ENCODE peak calls at places on chromosomes 5 and 9, in seven cellular contexts. F, Y, M, Z, W, G and V are unnamed samples.

GRCh38 chr9:114532561-114533237 is 27.4 kb upstream of the WHRN start:
- DNase-seq in Y (no peak), M (no peak), F (no peak), Z (no peak), G (no peak), W (no peak), V (no peak)

GRCh38 chr5:98341711-98342042 is 431.8 kb upstream of the RGMB start:
- DNase-seq in Y (no peak), Z (peak; percentile 31), W (no peak), G (no peak), M (no peak), F (peak; percentile 48), V (no peak)

GRCh38 chr9:12680341-12680740 is 12.8 kb upstream of the TYRP1 start:
- DNase-seq in Z (peak; percentile 82), W (no peak), F (peak; percentile 55), M (no peak), G (no peak), Y (no peak), V (no peak)

GRCh38 chr5:59042683-59043082 is 459.8 kb downstream of the RAB3C start:
- DNase-seq in Z (peak; percentile 75), G (peak; percentile 84), W (no peak), F (no peak), Y (no peak), M (no peak), V (no peak)

GRCh38 chr9:74942801-74943200 is 9.9 kb downstream of the C9orf40 start:
- DNase-seq in W (no peak), Z (peak; percentile 43), G (no peak), M (no peak), Y (no peak), F (peak; percentile 8), V (no peak)

GRCh38 chr9:89278551-89278950 is 32.4 kb upstream of the CKS2 start:
- DNase-seq in G (no peak), Z (no peak), Y (no peak), F (peak; percentile 10), M (no peak), W (no peak), V (no peak)

GRCh38 chr9:1048853-1049252 is 1.3 kb upstream of the DMRT2 start:
- DNase-seq in G (no peak), Y (no peak), Z (no peak), W (no peak), M (no peak), F (no peak), V (no peak)

GRCh38 chr5:178057839-178058238 is 55.5 kb upstream of the N4BP3 start:
- DNase-seq in F (no peak), W (no peak), M (no peak), Y (no peak), Z (no peak), G (no peak), V (no peak)

GRCh38 chr9:108086624-108087023 is 597.1 kb upstream of the KLF4 start:
- DNase-seq in W (no peak), Y (no peak), F (no peak), Z (no peak), G (no peak), M (no peak), V (no peak)

GRCh38 chr9:69089491-69089890 is 53.9 kb downstream of the FXN start:
- DNase-seq in G (no peak), Z (no peak), F (no peak), M (no peak), W (peak; percentile 7), Y (no peak), V (no peak)

GRCh38 chr9:124665391-124666058 is 105.6 kb downstream of the NR6A1 start:
- DNase-seq in Z (no peak), W (no peak), F (peak; percentile 81), M (no peak), Y (no peak), G (no peak), V (no peak)

GRCh38 chr5:80481019-80481893 is 6.6 kb upstream of the FAM151B start:
- DNase-seq in W (peak; percentile 27), F (peak; percentile 60), G (no peak), M (no peak), Y (no peak), Z (peak; percentile 81), V (peak; percentile 26)

GRCh38 chr9:2934883-2935282 is 91.0 kb upstream of the PUM3 start:
- DNase-seq in G (no peak), Z (no peak), Y (no peak), M (no peak), F (no peak), W (no peak), V (no peak)

GRCh38 chr9:119370816-119371215 is 1.6 kb upstream of the BRINP1 start:
- DNase-seq in F (peak; percentile 1), W (peak; percentile 79), Y (no peak), M (peak; percentile 29), Z (peak; percentile 41), G (peak; percentile 30), V (no peak)

GRCh38 chr5:139799359-139799758 is 3.8 kb downstream of the PSD2 start:
- DNase-seq in M (no peak), G (no peak), Y (no peak), Z (no peak), W (no peak), F (no peak), V (no peak)

GRCh38 chr9:133227242-133227860 is 18.3 kb upstream of the OBP2B start:
- DNase-seq in M (no peak), Y (no peak), G (no peak), F (no peak), W (no peak), Z (no peak), V (no peak)

GRCh38 chr9:81771606-81772005 is 82.3 kb upstream of the TLE1 start:
- DNase-seq in Y (no peak), G (no peak), F (peak; percentile 78), Z (peak; percentile 74), M (no peak), W (no peak), V (no peak)

GRCh38 chr5:80672140-80672736 is 17.5 kb upstream of the DHFR start:
- DNase-seq in M (peak; percentile 58), G (peak; percentile 58), Z (peak; percentile 87), Y (peak; percentile 61), W (peak; percentile 77), F (peak; percentile 72), V (peak; percentile 78)

GRCh38 chr9:136143215-136144001 is 24.7 kb upstream of the TMEM250 start:
- DNase-seq in Y (no peak), M (no peak), W (peak; percentile 59), F (peak; percentile 9), Z (peak; percentile 56), G (no peak), V (peak; percentile 65)

GRCh38 chr9:38068866-38069628 is at the start of gene SHB:
- DNase-seq in W (peak; percentile 80), G (peak; percentile 85), M (peak; percentile 82), Y (peak; percentile 65), Z (peak; percentile 59), F (peak; percentile 33), V (peak; percentile 85)
- TF ChIP-seq CTCF in W (no peak), G (peak; percentile 67), M (peak; percentile 25), Y (no peak), Z (no peak), F (no peak), V (peak; percentile 33)

GRCh38 chr5:170426149-170426767 is 37.1 kb upstream of the KCNMB1 start:
- DNase-seq in Y (no peak), G (no peak), M (peak; percentile 40), Z (no peak), F (no peak), W (no peak), V (no peak)
- TF ChIP-seq CTCF in Y (no peak), G (no peak), M (no peak), Z (no peak), F (no peak), W (no peak), V (no peak)

GRCh38 chr5:132493821-132494220 is 3.2 kb upstream of the IRF1 start:
- DNase-seq in Z (no peak), M (no peak), Y (no peak), W (no peak), F (no peak), G (no peak), V (no peak)

GRCh38 chr5:132497488-132497997 is 7.0 kb upstream of the IRF1 start:
- DNase-seq in M (peak; percentile 81), Z (peak; percentile 89), G (peak; percentile 87), W (no peak), Y (peak; percentile 80), F (peak; percentile 95), V (no peak)

GRCh38 chr5:132496631-132497487 is 6.3 kb upstream of the IRF1 start:
- DNase-seq in W (peak; percentile 67), Y (peak; percentile 88), F (peak; percentile 87), M (peak; percentile 91), G (peak; percentile 92), Z (peak; percentile 88), V (peak; percentile 50)

GRCh38 chr5:132495063-132495671 is 4.6 kb upstream of the IRF1 start:
- DNase-seq in Y (no peak), M (no peak), W (no peak), G (peak; percentile 16), Z (no peak), F (no peak), V (no peak)

GRCh38 chr5:132495672-132496630 is 5.4 kb upstream of the IRF1 start:
- DNase-seq in Z (peak; percentile 95), W (peak; percentile 43), Y (peak; percentile 93), G (peak; percentile 95), M (peak; percentile 93), F (peak; percentile 82), V (peak; percentile 59)
- TF ChIP-seq CTCF in Z (peak; percentile 30), W (no peak), Y (peak; percentile 13), G (peak; percentile 24), M (peak; percentile 41), F (no peak), V (no peak)

GRCh38 chr5:133017964-133018363 is 8.4 kb downstream of the ZCCHC10 start:
- DNase-seq in M (no peak), G (no peak), Y (no peak), Z (no peak), F (no peak), W (no peak), V (no peak)
- TF ChIP-seq CTCF in M (no peak), G (no peak), Y (no peak), Z (no peak), F (no peak), W (no peak), V (no peak)

GRCh38 chr9:25964239-25964638 is 286.0 kb upstream of the TUSC1 start:
- DNase-seq in G (no peak), M (no peak), F (peak; percentile 82), Z (peak; percentile 61), Y (no peak), W (peak; percentile 56), V (peak; percentile 23)
- TF ChIP-seq CTCF in G (peak; percentile 34), M (peak; percentile 19), F (peak; percentile 82), Z (peak; percentile 48), Y (no peak), W (peak; percentile 66), V (peak; percentile 80)